ENCODE peak calls at places on chromosome 1, in eight cellular contexts. L, V, B, U, R, Q, S and Y are unnamed samples. For H3K4me1, the result is how much of the 10 kb centered on the place peaks cover.

GRCh38 chr1:192807968-192808587 is 761 bp upstream of the RGS2 start:
- DNase-seq in L (peak), V (peak), B (no peak), U (peak), R (no peak), Q (no peak), S (no peak), Y (peak)

GRCh38 chr1:151968058-151968457 is 25.6 kb downstream of the S100A10 start:
- DNase-seq in L (peak), V (peak), B (no peak), U (peak), R (no peak), Q (peak), S (peak), Y (peak)

GRCh38 chr1:91697322-91698260 is 188.4 kb downstream of the TGFBR3 start:
- DNase-seq in L (peak), V (peak), B (no peak), U (no peak), R (no peak), Q (no peak), S (no peak), Y (no peak)

GRCh38 chr1:246329900-246330299 is 177.2 kb downstream of the SMYD3 start:
- DNase-seq in L (no peak), V (no peak), B (no peak), U (peak), R (no peak), Q (no peak), S (no peak), Y (no peak)

GRCh38 chr1:47175227-47175934 is 14.5 kb downstream of the PDZK1IP1 start:
- DNase-seq in L (peak), V (peak), B (no peak), U (peak), R (no peak), Q (peak), S (peak), Y (no peak)

GRCh38 chr1:211415700-211416099 is 76.3 kb downstream of the RD3 start:
- DNase-seq in L (no peak), V (no peak), B (no peak), U (no peak), R (no peak), Q (no peak), S (no peak), Y (no peak)

GRCh38 chr1:205664399-205665108 is 15.8 kb downstream of the SLC45A3 start:
- DNase-seq in L (no peak), V (no peak), B (no peak), U (peak), R (no peak), Q (no peak), S (peak), Y (no peak)

GRCh38 chr1:47927165-47927564 is 70.0 kb downstream of the TRABD2B start:
- DNase-seq in L (no peak), V (no peak), B (no peak), U (no peak), R (no peak), Q (no peak), S (no peak), Y (no peak)

GRCh38 chr1:62076286-62076685 is 118.4 kb upstream of the L1TD1 start:
- DNase-seq in L (peak), V (peak), B (no peak), U (peak), R (no peak), Q (no peak), S (peak), Y (peak)

GRCh38 chr1:22971161-22972062 is 1.3 kb downstream of the LACTBL1 start:
- DNase-seq in L (peak), V (peak), B (no peak), U (peak), R (no peak), Q (no peak), S (no peak), Y (no peak)

GRCh38 chr1:176778056-176778455 is 315.1 kb downstream of the PAPPA2 start:
- DNase-seq in L (no peak), V (no peak), B (no peak), U (no peak), R (no peak), Q (no peak), S (no peak), Y (no peak)

GRCh38 chr1:207288315-207288714 is 33.2 kb upstream of the CD55 start:
- DNase-seq in L (no peak), V (no peak), B (no peak), U (no peak), R (no peak), Q (no peak), S (no peak), Y (no peak)

GRCh38 chr1:203126151-203126865 is 1.2 kb upstream of the ADORA1 start:
- DNase-seq in L (peak), V (peak), B (no peak), U (no peak), R (no peak), Q (no peak), S (no peak), Y (peak)

GRCh38 chr1:26785611-26786436 is 1.9 kb upstream of the PIGV start:
- DNase-seq in L (peak), V (peak), B (no peak), U (no peak), R (no peak), Q (no peak), S (peak), Y (no peak)

GRCh38 chr1:109913360-109913879 is 2.8 kb downstream of the CSF1 start:
- DNase-seq in L (no peak), V (peak), B (no peak), U (no peak), R (no peak), Q (no peak), S (no peak), Y (no peak)

GRCh38 chr1:222697858-222698257 is 14.4 kb downstream of the AIDA start:
- DNase-seq in L (peak), V (peak), B (no peak), U (no peak), R (no peak), Q (no peak), S (no peak), Y (no peak)

GRCh38 chr1:14467112-14467511 is 131.4 kb upstream of the KAZN start:
- DNase-seq in L (no peak), V (no peak), B (no peak), U (no peak), R (no peak), Q (no peak), S (no peak), Y (no peak)

GRCh38 chr1:232226197-232226681 is 403.7 kb downstream of the SIPA1L2 start:
- DNase-seq in L (peak), V (peak), B (no peak), U (peak), R (no peak), Q (no peak), S (peak), Y (peak)

GRCh38 chr1:74733616-74734484 is 898 bp downstream of the TYW3 start:
- DNase-seq in L (peak), V (peak), B (no peak), U (peak), R (no peak), Q (peak), S (peak), Y (peak)

GRCh38 chr1:22806584-22806983 is 95.9 kb downstream of the EPHB2 start:
- DNase-seq in L (no peak), V (no peak), B (no peak), U (no peak), R (no peak), Q (no peak), S (no peak), Y (no peak)

GRCh38 chr1:214362188-214362882 is 81.4 kb downstream of the SMYD2 start:
- DNase-seq in L (peak), V (peak), B (peak), U (no peak), R (no peak), Q (peak), S (peak), Y (no peak)

GRCh38 chr1:169931795-169932195 is 38.1 kb upstream of the SCYL3 start:
- DNase-seq in L (peak), V (peak), B (no peak), U (no peak), R (no peak), Q (no peak), S (no peak), Y (no peak)

GRCh38 chr1:21815724-21816311 is 3.8 kb downstream of the LDLRAD2 start:
- DNase-seq in L (no peak), V (peak), B (no peak), U (no peak), R (no peak), Q (no peak), S (peak), Y (no peak)

GRCh38 chr1:201488817-201489581 is 17.9 kb downstream of the CSRP1 start:
- DNase-seq in L (peak), V (peak), B (peak), U (peak), R (peak), Q (peak), S (peak), Y (peak)

GRCh38 chr1:215052656-215053055 is 29.9 kb upstream of the KCNK2 start:
- DNase-seq in L (peak), V (peak), B (no peak), U (no peak), R (no peak), Q (no peak), S (no peak), Y (no peak)

GRCh38 chr1:59596432-59596831 is 218.3 kb upstream of the HOOK1 start:
- DNase-seq in L (peak), V (peak), B (peak), U (peak), R (no peak), Q (no peak), S (peak), Y (peak)

GRCh38 chr1:209057083-209057482 is 526.4 kb upstream of the CAMK1G start:
- DNase-seq in L (no peak), V (no peak), B (no peak), U (no peak), R (no peak), Q (no peak), S (no peak), Y (no peak)

GRCh38 chr1:2379733-2380404 is 11.5 kb downstream of the MORN1 start:
- DNase-seq in L (no peak), V (no peak), B (peak), U (no peak), R (no peak), Q (no peak), S (no peak), Y (no peak)

GRCh38 chr1:165860065-165860464 is 32.7 kb downstream of the UCK2 start:
- DNase-seq in L (no peak), V (no peak), B (no peak), U (no peak), R (no peak), Q (no peak), S (no peak), Y (no peak)

GRCh38 chr1:165857046-165857801 is 29.8 kb downstream of the UCK2 start:
- DNase-seq in L (no peak), V (peak), B (no peak), U (peak), R (no peak), Q (no peak), S (no peak), Y (no peak)

GRCh38 chr1:165858928-165859845 is 31.8 kb downstream of the UCK2 start:
- DNase-seq in L (no peak), V (peak), B (no peak), U (no peak), R (no peak), Q (no peak), S (no peak), Y (no peak)

GRCh38 chr1:165856606-165857005 is 29.2 kb downstream of the UCK2 start:
- DNase-seq in L (no peak), V (no peak), B (no peak), U (no peak), R (no peak), Q (no peak), S (no peak), Y (no peak)

DNA sequence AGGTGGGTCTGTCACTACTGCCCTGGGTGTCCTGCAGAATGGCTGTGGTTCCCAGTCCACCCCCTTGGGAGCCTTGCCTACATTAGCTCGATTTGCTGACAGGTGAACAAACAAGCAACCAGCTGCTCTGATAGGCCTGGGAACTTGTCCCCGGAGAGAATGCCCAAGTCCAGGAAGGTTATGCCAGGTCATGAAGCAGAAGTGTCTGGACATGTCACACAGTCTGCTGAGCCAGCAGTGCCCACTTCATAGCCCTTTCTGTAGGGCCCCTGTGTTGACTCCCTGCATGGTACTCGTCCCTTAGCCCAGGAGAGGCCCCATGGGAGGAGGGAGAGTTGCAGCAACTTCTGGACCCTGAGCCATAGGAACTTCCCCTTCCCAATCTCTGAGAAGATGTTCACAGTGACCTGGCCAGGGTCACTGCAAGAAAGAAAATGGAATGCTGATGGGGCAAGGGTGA is 31.0 kb downstream of the UCK2 start:
- DNase-seq in L (no peak), V (no peak), B (no peak), U (no peak), R (peak), Q (no peak), S (no peak), Y (no peak)
- H3K4me1 ChIP-seq in L (under half), V (half or more), B (under half), U (under half), R (half or more), Q (under half), S (under half), Y (under half)

GRCh38 chr1:111886741-111887140 is 102.7 kb downstream of the KCND3 start:
- DNase-seq in L (no peak), V (no peak), B (no peak), U (no peak), R (no peak), Q (no peak), S (no peak), Y (no peak)
- H3K4me3 ChIP-seq in L (no peak), V (no peak), B (no peak), U (no peak), R (no peak), Q (no peak), S (no peak), Y (no peak)

GRCh38 chr1:12592496-12592895 is 25.5 kb downstream of the DHRS3 start:
- DNase-seq in L (no peak), V (no peak), B (no peak), U (no peak), R (no peak), Q (no peak), S (no peak), Y (no peak)
- H3K4me1 ChIP-seq in L (under half), V (under half), B (under half), U (under half), R (half or more), Q (half or more), S (under half), Y (under half)

GRCh38 chr1:28126778-28127430 is 38.5 kb upstream of the EYA3 start:
- DNase-seq in L (no peak), V (no peak), B (no peak), U (no peak), R (no peak), Q (no peak), S (no peak), Y (no peak)
- H3K4me3 ChIP-seq in L (no peak), V (no peak), B (no peak), U (no peak), R (no peak), Q (no peak), S (no peak), Y (no peak)

DNA sequence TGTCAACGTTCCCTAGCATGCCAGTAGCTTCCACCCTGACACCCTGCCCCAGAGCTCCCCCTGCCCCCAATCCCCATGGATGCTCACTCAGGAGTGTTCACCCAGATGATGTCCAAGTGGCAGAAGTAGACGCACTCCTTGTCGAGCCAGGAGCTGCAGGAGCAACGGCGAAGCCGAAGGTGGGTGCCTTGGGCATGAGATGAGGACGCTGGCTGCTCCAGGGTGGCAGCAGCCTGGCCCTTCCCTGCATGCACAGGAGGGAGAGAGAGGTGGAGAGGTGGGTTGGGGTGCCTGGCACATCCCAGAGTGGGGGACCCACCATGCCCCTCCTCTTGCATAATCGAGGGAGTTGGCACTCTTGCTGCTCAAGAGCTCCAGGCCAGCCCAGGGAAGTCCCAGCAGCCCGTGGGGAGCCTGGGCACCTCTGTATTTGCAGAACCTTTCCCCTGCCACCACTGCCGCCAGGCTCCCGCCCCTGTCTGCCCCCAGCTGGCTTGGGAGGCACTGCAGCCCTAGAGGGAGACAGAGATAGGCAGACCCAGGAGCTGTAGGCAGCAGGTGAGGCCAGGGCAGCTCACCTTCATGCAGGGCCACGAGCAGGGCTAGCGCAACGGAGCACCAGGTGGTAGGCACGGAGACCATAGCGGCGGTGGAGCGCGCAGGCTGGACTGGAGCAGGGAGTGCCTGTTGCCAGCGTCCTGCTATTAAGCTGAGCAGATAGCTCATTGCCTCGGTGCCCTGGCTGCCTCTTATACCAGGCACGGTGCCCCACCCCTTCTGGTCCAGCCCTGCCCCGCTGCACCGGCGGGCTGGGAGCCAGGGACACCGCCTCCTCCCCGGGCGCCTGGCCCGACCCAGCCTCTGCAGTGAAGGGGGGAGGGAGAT is at the start of gene EDN2:
- DNase-seq in L (no peak), V (peak), B (no peak), U (peak), R (peak), Q (no peak), S (no peak), Y (peak)
- H3K4me1 ChIP-seq in L (under half), V (under half), B (under half), U (under half), R (half or more), Q (under half), S (under half), Y (half or more)

DNA sequence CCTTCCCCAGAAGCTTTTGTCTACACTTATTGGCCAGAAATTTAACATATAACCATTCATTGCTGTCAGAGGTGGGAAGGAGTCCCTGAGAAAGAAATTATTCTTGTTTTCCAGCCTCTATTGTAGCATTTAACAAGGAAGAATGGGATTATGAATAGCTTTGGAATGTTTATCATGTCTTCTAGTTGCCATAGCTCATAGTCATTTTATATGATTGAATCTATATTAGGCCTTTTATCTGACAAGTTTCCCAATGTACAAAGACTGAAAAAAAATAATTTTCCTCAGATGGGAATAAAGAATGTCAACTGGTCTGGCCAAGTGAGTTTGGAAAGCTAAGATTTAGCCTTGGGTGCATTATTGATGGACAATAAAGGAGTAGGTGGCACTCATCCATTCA is 28.3 kb downstream of the PTPRC start:
- DNase-seq in L (no peak), V (peak), B (no peak), U (no peak), R (no peak), Q (no peak), S (no peak), Y (no peak)
- H3K4me3 ChIP-seq in L (no peak), V (peak), B (no peak), U (no peak), R (no peak), Q (no peak), S (no peak), Y (no peak)

DNA sequence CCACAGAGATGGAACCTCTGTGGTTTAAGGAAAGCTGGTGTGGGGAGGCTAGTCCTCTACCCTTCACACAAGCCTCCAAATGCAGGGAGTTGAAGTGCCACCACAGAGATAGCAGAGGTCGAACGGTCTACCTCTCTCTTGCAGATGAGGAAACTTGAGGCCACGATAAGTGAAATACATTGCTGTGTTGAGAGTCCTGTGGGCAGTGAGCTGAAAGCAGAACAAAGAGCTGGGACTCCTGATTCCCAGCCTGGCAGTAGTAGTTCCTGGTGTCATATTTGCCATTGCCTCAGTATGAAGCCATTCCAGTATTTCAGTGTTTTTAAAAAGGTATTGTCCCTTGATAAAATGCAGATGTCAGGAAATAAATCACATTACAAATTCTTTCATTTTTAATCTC is 28.6 kb downstream of the AK4 start:
- DNase-seq in L (no peak), V (no peak), B (no peak), U (no peak), R (no peak), Q (no peak), S (no peak), Y (no peak)
- H3K4me1 ChIP-seq in L (under half), V (under half), B (under half), U (half or more), R (half or more), Q (under half), S (under half), Y (under half)

GRCh38 chr1:225366552-225366951 is 61.3 kb downstream of the LBR start:
- DNase-seq in L (no peak), V (no peak), B (no peak), U (no peak), R (no peak), Q (no peak), S (no peak), Y (no peak)
- H3K4me3 ChIP-seq in L (no peak), V (no peak), B (no peak), U (no peak), R (no peak), Q (no peak), S (no peak), Y (no peak)